ENCODE peak calls at places on chromosome 4, in ten cellular contexts. O is GM13976; Q is fibroblast of mammary gland; J is chondrocyte; E is HT-29; C is stimulated activated CD8-positive, alpha-beta memory T cell treated with anti-CD3 and anti-CD28 coated beads, Interleukin-7, amount 100 ng/mL, for 1 hour; R is PC-9; N is AG09309; K is activated T-helper 1 cell treated with Interleukin-2 at 50 U/mL for 16 hours; A is NCI-H345. I is an unnamed sample.

GRCh38 chr4:54607067-54607466 is 50.7 kb upstream of the KIT start:
- DNase-seq in C (no peak), N (no peak), O (no peak), Q (no peak), R (no peak), E (no peak), A (no peak), K (no peak), J (no peak), I (no peak)

GRCh38 chr4:136319789-136320470 is 1212.4 kb downstream of the PCDH18 start:
- DNase-seq in J (no peak), E (peak), K (no peak), A (no peak), C (no peak), O (no peak), Q (no peak), R (peak), N (no peak), I (no peak)

GRCh38 chr4:141802324-141802723 is 165.9 kb downstream of the IL15 start:
- DNase-seq in J (no peak), C (no peak), R (no peak), N (peak), A (no peak), E (no peak), K (no peak), O (no peak), Q (peak), I (no peak)

GRCh38 chr4:121139533-121140222 is 24.4 kb downstream of the TNIP3 start:
- DNase-seq in K (no peak), R (no peak), A (no peak), E (no peak), O (peak), Q (peak), J (no peak), C (no peak), N (no peak), I (peak)

GRCh38 chr4:16337936-16338335 is 111.7 kb upstream of the TAPT1 start:
- DNase-seq in N (no peak), E (no peak), J (no peak), A (no peak), Q (peak), C (no peak), O (no peak), R (no peak), K (no peak), I (no peak)

GRCh38 chr4:184400375-184400870 is 73.9 kb downstream of the IRF2 start:
- DNase-seq in K (no peak), R (peak), J (no peak), C (no peak), N (peak), E (no peak), A (no peak), O (no peak), Q (peak), I (no peak)

GRCh38 chr4:41878991-41879491 is 56.2 kb upstream of the TMEM33 start:
- DNase-seq in E (no peak), K (no peak), C (no peak), N (no peak), Q (no peak), J (no peak), A (no peak), R (no peak), O (no peak), I (no peak)

GRCh38 chr4:102553982-102554381 is 52.8 kb downstream of the NFKB1 start:
- DNase-seq in O (no peak), E (no peak), J (no peak), Q (peak), A (no peak), C (no peak), K (no peak), N (no peak), R (no peak), I (no peak)

GRCh38 chr4:9867746-9868425 is 86.5 kb downstream of the DRD5 start:
- DNase-seq in J (no peak), O (no peak), A (peak), E (no peak), K (no peak), Q (no peak), C (no peak), R (no peak), N (no peak), I (no peak)

GRCh38 chr4:156773648-156774357 is 197.8 kb downstream of the PDGFC start:
- DNase-seq in Q (peak), O (no peak), K (no peak), R (no peak), C (no peak), J (no peak), N (no peak), E (no peak), A (no peak), I (no peak)

GRCh38 chr4:156476359-156476758 is 495.2 kb downstream of the PDGFC start:
- DNase-seq in C (no peak), Q (peak), R (peak), O (no peak), N (peak), J (no peak), E (peak), K (no peak), A (no peak), I (no peak)

GRCh38 chr4:24519649-24520048 is 64.7 kb downstream of the DHX15 start:
- DNase-seq in A (no peak), O (no peak), R (no peak), N (no peak), J (no peak), Q (no peak), C (no peak), E (no peak), K (no peak), I (no peak)

GRCh38 chr4:134200811-134201215 is 776 bp downstream of the PABPC4L start:
- DNase-seq in O (no peak), Q (no peak), J (peak), C (no peak), K (no peak), E (no peak), A (no peak), N (no peak), R (no peak), I (no peak)

GRCh38 chr4:177242651-177243296 is 66.9 kb upstream of the NEIL3 start:
- DNase-seq in C (no peak), R (no peak), E (no peak), K (no peak), A (no peak), Q (peak), J (no peak), N (no peak), O (no peak), I (no peak)

GRCh38 chr4:168737441-168738176 is 240.8 kb downstream of the PALLD start:
- DNase-seq in O (no peak), R (no peak), A (no peak), N (peak), E (no peak), Q (no peak), K (no peak), C (no peak), J (no peak), I (no peak)

GRCh38 chr4:161949941-161950725 is 213.7 kb downstream of the FSTL5 start:
- DNase-seq in E (no peak), K (no peak), C (no peak), A (no peak), N (peak), Q (peak), R (no peak), O (no peak), J (no peak), I (no peak)

GRCh38 chr4:148795156-148795864 is 353.1 kb upstream of the NR3C2 start:
- DNase-seq in O (no peak), K (no peak), N (no peak), C (no peak), Q (no peak), E (no peak), J (no peak), A (no peak), R (peak), I (no peak)

GRCh38 chr4:149987330-149987751 is 90.9 kb upstream of the DCLK2 start:
- DNase-seq in R (no peak), E (no peak), C (no peak), A (peak), O (no peak), K (no peak), Q (peak), N (no peak), J (no peak), I (no peak)

GRCh38 chr4:169115897-169116254 is 105.8 kb upstream of the CBR4 start:
- DNase-seq in N (peak), Q (peak), R (peak), E (peak), A (no peak), J (no peak), O (no peak), C (no peak), K (no peak), I (no peak)

GRCh38 chr4:146401274-146401673 is 120.5 kb downstream of the SLC10A7 start:
- DNase-seq in C (no peak), O (no peak), A (no peak), J (no peak), Q (peak), E (no peak), R (no peak), K (no peak), N (no peak), I (no peak)

GRCh38 chr4:39932776-39933402 is 44.8 kb downstream of the PDS5A start:
- DNase-seq in Q (no peak), E (no peak), J (no peak), C (no peak), K (no peak), R (no peak), O (peak), A (no peak), N (no peak), I (peak)

GRCh38 chr4:24971192-24971591 is 58.4 kb upstream of the CCDC149 start:
- DNase-seq in Q (no peak), J (no peak), O (no peak), K (no peak), R (peak), C (no peak), A (no peak), N (no peak), E (no peak), I (no peak)

GRCh38 chr4:150080335-150080734 is 2.1 kb downstream of the DCLK2 start:
- DNase-seq in R (no peak), J (no peak), A (no peak), E (no peak), N (no peak), Q (peak), K (no peak), C (no peak), O (no peak), I (no peak)

GRCh38 chr4:8818063-8818881 is 53.4 kb downstream of the HMX1 start:
- DNase-seq in K (no peak), O (no peak), A (no peak), R (no peak), E (no peak), N (no peak), C (no peak), J (peak), Q (no peak), I (no peak)

GRCh38 chr4:19134685-19135084 is 1113.1 kb upstream of the LCORL start:
- DNase-seq in J (no peak), A (no peak), O (no peak), N (no peak), E (no peak), R (no peak), C (no peak), K (no peak), Q (no peak), I (no peak)

GRCh38 chr4:99811850-99812249 is 4.8 kb upstream of the DAPP1 start:
- DNase-seq in J (no peak), A (no peak), K (no peak), Q (peak), C (no peak), E (peak), R (no peak), O (peak), N (no peak), I (peak)

GRCh38 chr4:167989815-167990214 is 102.5 kb upstream of the ANXA10 start:
- DNase-seq in K (no peak), E (no peak), N (no peak), O (no peak), R (no peak), J (no peak), C (no peak), Q (no peak), A (no peak), I (no peak)

GRCh38 chr4:136858911-136859310 is 673.4 kb downstream of the PCDH18 start:
- DNase-seq in A (no peak), J (no peak), C (no peak), Q (no peak), K (no peak), O (no peak), N (no peak), R (no peak), E (no peak), I (no peak)

GRCh38 chr4:186792994-186793393 is 69.3 kb upstream of the FAT1 start:
- DNase-seq in Q (peak), A (no peak), O (no peak), J (no peak), R (no peak), K (no peak), N (peak), E (no peak), C (no peak), I (peak)

GRCh38 chr4:169311643-169312365 is 41.0 kb upstream of the SH3RF1 start:
- DNase-seq in N (no peak), O (peak), E (peak), K (no peak), J (no peak), C (no peak), A (peak), R (no peak), Q (peak), I (peak)

GRCh38 chr4:95220205-95221175 is 328.3 kb downstream of the UNC5C start:
- DNase-seq in E (no peak), R (no peak), Q (no peak), K (no peak), O (no peak), A (no peak), N (no peak), J (no peak), C (no peak), I (no peak)

GRCh38 chr4:57270350-57270749 is 160.2 kb upstream of the IGFBP7 start:
- DNase-seq in E (no peak), J (no peak), C (no peak), R (no peak), K (no peak), A (no peak), O (no peak), N (no peak), Q (peak), I (no peak)

GRCh38 chr4:64230709-64231310 is 178.4 kb downstream of the TECRL start:
- DNase-seq in K (no peak), O (no peak), E (peak), J (no peak), C (no peak), Q (peak), R (no peak), A (no peak), N (no peak), I (peak)

GRCh38 chr4:58560736-58561135 is 1450.6 kb upstream of the IGFBP7 start:
- DNase-seq in J (no peak), R (no peak), A (no peak), K (no peak), N (no peak), C (no peak), O (no peak), Q (no peak), E (no peak), I (no peak)

GRCh38 chr4:20075479-20075878 is 176.2 kb upstream of the SLIT2 start:
- DNase-seq in N (no peak), A (no peak), K (no peak), R (no peak), C (no peak), O (no peak), E (no peak), Q (peak), J (no peak), I (no peak)

GRCh38 chr4:153759407-153760226 is at the start of gene RNF175:
- DNase-seq in C (no peak), O (no peak), J (no peak), E (no peak), Q (no peak), A (no peak), N (no peak), R (no peak), K (no peak), I (no peak)

GRCh38 chr4:17111959-17112659 is 213.7 kb upstream of the LDB2 start:
- DNase-seq in K (no peak), E (peak), R (no peak), A (no peak), J (no peak), C (no peak), O (peak), Q (peak), N (no peak), I (no peak)

GRCh38 chr4:90357117-90357710 is 230.0 kb downstream of the CCSER1 start:
- DNase-seq in N (peak), J (no peak), Q (peak), R (no peak), A (peak), K (no peak), E (peak), C (no peak), O (peak), I (peak)